ENCODE peak calls at places on chromosomes 13 and 19, in six cellular contexts. L is SK-N-SH, D is HL-60, H is K562, T is GM23338, N is HepG2. W is an unnamed sample.

GRCh38 chr19:14440049-14440448 is 6.9 kb downstream of the PKN1 start:
- DNase-seq in L (no peak), D (peak), H (peak), T (peak), N (no peak), W (no peak)

GRCh38 chr13:37736040-37736439 is 133.5 kb downstream of the TRPC4 start:
- DNase-seq in L (no peak), D (no peak), H (no peak), T (no peak), N (no peak), W (no peak)

GRCh38 chr13:20191902-20192469 is 752 bp downstream of the GJB2 start:
- DNase-seq in L (no peak), D (no peak), H (no peak), T (peak), N (no peak), W (no peak)

GRCh38 chr19:8302357-8302691 is 5.8 kb downstream of the CD320 start:
- DNase-seq in L (no peak), D (no peak), H (no peak), T (no peak), N (no peak), W (no peak)

GRCh38 chr13:106186366-106187030 is 349.0 kb downstream of the EFNB2 start:
- DNase-seq in L (no peak), D (no peak), H (no peak), T (no peak), N (no peak), W (no peak)

GRCh38 chr13:41981961-41982723 is 21.2 kb upstream of the VWA8 start:
- DNase-seq in L (no peak), D (no peak), H (peak), T (no peak), N (no peak), W (no peak)

GRCh38 chr19:39155114-39155700 is 29.6 kb downstream of the PAK4 start:
- DNase-seq in L (no peak), D (no peak), H (no peak), T (peak), N (no peak), W (no peak)

GRCh38 chr13:43180036-43180660 is 156.8 kb downstream of the DNAJC15 start:
- DNase-seq in L (no peak), D (no peak), H (no peak), T (no peak), N (no peak), W (no peak)

GRCh38 chr13:75902166-75903104 is 266.3 kb downstream of the LMO7 start:
- DNase-seq in L (no peak), D (no peak), H (no peak), T (no peak), N (no peak), W (no peak)

GRCh38 chr19:2044709-2045500 is 6.1 kb downstream of the MKNK2 start:
- DNase-seq in L (no peak), D (no peak), H (peak), T (no peak), N (no peak), W (no peak)

GRCh38 chr19:2532252-2533071 is 56.5 kb downstream of the GADD45B start:
- DNase-seq in L (no peak), D (no peak), H (no peak), T (no peak), N (no peak), W (peak)

GRCh38 chr13:48775285-48775684 is 121.6 kb downstream of the CYSLTR2 start:
- DNase-seq in L (no peak), D (no peak), H (no peak), T (no peak), N (no peak), W (no peak)

GRCh38 chr19:35479278-35479677 is 11.0 kb downstream of the KRTDAP start:
- DNase-seq in L (no peak), D (no peak), H (peak), T (no peak), N (no peak), W (no peak)

GRCh38 chr19:35474104-35474503 is 16.2 kb downstream of the KRTDAP start:
- DNase-seq in L (no peak), D (no peak), H (no peak), T (no peak), N (no peak), W (no peak)

GRCh38 chr19:35478794-35479193 is 11.5 kb downstream of the KRTDAP start:
- DNase-seq in L (no peak), D (no peak), H (no peak), T (no peak), N (no peak), W (no peak)

GRCh38 chr19:35471946-35472345 is 18.3 kb downstream of the KRTDAP start:
- DNase-seq in L (no peak), D (no peak), H (no peak), T (no peak), N (no peak), W (no peak)

DNA sequence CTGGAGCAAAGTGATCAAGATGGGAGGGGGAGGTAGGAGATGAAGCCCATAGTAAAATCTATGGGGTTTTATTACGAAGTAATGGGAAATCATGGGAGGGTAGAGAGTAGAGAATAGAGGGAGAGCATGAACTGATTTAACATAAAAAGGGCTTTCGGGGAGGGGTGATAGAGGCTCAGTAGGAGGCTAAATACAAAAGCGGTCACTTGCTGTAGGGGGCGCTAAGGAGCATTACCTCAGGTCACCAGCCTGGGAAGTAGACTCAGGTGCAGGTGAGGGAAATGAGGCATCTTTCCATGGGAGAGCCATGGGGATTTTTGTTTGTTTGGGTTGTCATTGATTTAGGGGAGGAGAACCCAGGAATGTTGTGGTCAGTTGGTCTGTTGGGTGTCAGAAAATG is 14.1 kb downstream of the KRTDAP start:
- DNase-seq in L (no peak), D (no peak), H (peak), T (peak), N (no peak), W (no peak)
- TF ChIP-seq CTCF in L (peak), D (no peak), H (peak), T (peak), N (peak), W (peak)

DNA sequence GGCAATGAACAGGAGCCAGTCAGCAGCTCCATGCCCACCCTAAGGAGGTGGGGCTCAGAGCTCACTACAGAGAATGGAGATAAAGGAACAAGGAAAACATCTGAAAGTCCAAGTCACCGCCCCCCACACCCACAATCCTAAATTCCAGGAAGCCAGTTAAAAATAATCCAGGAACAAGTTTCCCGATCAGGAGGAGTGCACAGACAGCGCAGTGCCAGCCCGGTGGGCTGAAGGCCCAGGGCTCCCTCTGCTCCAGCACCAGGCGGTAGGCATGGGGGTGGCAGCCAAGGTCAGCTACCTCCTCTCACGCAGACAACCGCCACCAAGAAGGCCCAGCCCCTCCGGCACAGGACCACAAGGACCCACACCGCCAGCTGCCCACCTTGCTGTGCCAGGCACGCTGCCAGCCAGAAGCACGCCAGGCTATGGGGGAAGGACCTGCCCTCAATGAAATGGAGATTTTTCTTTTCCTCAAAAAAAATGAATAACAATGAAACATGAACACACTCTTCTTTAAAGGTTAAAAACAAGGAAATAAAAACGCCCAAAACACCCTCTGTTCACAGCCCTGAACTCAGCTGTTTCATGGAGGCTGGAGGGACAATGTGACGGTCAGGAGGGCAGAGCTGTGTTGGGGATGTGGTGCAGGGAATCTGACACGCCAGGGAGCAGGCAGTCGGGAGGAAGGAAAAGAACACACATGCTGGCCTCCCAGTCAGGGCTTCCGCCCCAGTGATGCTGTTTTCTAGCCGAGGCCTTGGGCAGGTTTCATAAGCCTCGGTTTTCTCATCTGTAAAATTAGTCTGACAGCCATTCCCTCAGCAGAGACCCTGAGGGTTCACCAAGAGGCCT is 11.0 kb downstream of the STK24 start:
- DNase-seq in L (peak), D (no peak), H (no peak), T (no peak), N (no peak), W (no peak)
- TF ChIP-seq REST in L (no peak), D (no peak), H (no peak), T (no peak), N (no peak), W (no peak)

DNA sequence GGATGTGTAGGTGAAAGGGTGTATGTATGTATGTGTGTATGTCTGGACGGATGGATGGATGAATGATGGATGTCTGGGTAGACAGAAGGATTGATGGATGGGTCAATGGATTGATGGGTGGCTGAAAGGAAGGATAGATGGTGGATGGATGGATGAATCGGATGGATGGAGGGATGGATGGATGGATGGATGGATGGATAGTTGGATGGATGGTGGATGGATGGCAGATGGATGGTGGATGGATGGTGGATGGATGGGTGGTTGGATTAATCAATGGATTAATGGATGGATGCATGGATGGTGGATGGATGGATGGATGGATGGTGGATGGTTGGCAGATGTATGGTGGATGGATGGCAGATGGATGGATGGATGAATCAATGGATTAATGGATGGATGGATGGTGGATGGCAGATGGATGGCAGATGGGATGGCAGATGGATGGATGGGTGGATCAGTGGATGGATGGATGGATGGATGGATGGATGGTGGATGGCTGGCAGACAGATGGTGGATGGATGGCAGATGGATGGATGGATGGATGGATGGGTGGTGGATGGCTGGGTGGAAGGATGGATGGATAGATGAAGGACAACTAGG is 16.5 kb upstream of the PPP5C start:
- DNase-seq in L (no peak), D (no peak), H (no peak), T (no peak), N (no peak), W (no peak)
- TF ChIP-seq POLR2AphosphoS5 in L (no peak), D (no peak), H (no peak), T (no peak), N (no peak), W (no peak)

GRCh38 chr19:4455742-4456565 is 1.6 kb downstream of the UBXN6 start:
- DNase-seq in L (peak), D (no peak), H (peak), T (no peak), N (peak), W (no peak)
- TF ChIP-seq CTCF in L (no peak), D (no peak), H (peak), T (no peak), N (peak), W (no peak)